ENCODE peak calls at places on chromosomes 13 and 19, in ten cellular contexts. J, E, T, X, U, W, N, R, Z and V are unnamed samples.

GRCh38 chr19:5434970-5435641 is 20.1 kb upstream of the ZNRF4 start:
- DNase-seq in J (peak; percentile 91), E (no peak), T (no peak), X (no peak), U (no peak), W (no peak), N (no peak), R (peak; percentile 60), Z (peak; percentile 92), V (peak; percentile 45)

GRCh38 chr19:1468274-1469199 is 10.5 kb downstream of the C19orf25 start:
- DNase-seq in J (peak; percentile 27), E (peak; percentile 70), T (no peak), X (no peak), U (no peak), W (no peak), N (peak; percentile 29), R (peak; percentile 53), Z (peak; percentile 49), V (peak; percentile 44)

GRCh38 chr19:33430674-33431277 is 57.3 kb downstream of the CEBPG start:
- DNase-seq in J (peak; percentile 39), E (peak; percentile 86), T (peak; percentile 93), X (peak; percentile 59), U (peak; percentile 84), W (peak; percentile 55), N (peak; percentile 60), R (peak; percentile 62), Z (peak; percentile 63), V (peak; percentile 75)

GRCh38 chr19:51799311-51799997 is 4.5 kb downstream of the FPR3 start:
- DNase-seq in J (peak; percentile 76), E (peak; percentile 95), T (peak; percentile 94), X (no peak), U (peak; percentile 63), W (no peak), N (no peak), R (peak; percentile 99), Z (peak; percentile 97), V (peak; percentile 100)

GRCh38 chr19:40663712-40664692 is 26.4 kb downstream of the NUMBL start:
- DNase-seq in J (no peak), E (no peak), T (no peak), X (no peak), U (no peak), W (no peak), N (no peak), R (peak; percentile 25), Z (peak; percentile 61), V (no peak)

GRCh38 chr19:35977446-35978222 is 17.4 kb upstream of the SDHAF1 start:
- DNase-seq in J (no peak), E (no peak), T (no peak), X (no peak), U (no peak), W (no peak), N (peak; percentile 73), R (no peak), Z (no peak), V (no peak)

GRCh38 chr13:36758345-36758744 is 60.7 kb upstream of the RFXAP start:
- DNase-seq in J (no peak), E (no peak), T (no peak), X (no peak), U (no peak), W (no peak), N (no peak), R (no peak), Z (no peak), V (no peak)

GRCh38 chr13:101648766-101649489 is 196.5 kb downstream of the ITGBL1 start:
- DNase-seq in J (peak; percentile 35), E (no peak), T (no peak), X (no peak), U (no peak), W (no peak), N (no peak), R (no peak), Z (no peak), V (no peak)

GRCh38 chr13:88303605-88304004 is 632.4 kb downstream of the SLITRK5 start:
- DNase-seq in J (no peak), E (no peak), T (no peak), X (no peak), U (no peak), W (no peak), N (no peak), R (no peak), Z (no peak), V (no peak)

GRCh38 chr19:645912-646797 is 6.5 kb downstream of the FGF22 start:
- DNase-seq in J (no peak), E (no peak), T (no peak), X (no peak), U (no peak), W (no peak), N (no peak), R (no peak), Z (no peak), V (no peak)

DNA sequence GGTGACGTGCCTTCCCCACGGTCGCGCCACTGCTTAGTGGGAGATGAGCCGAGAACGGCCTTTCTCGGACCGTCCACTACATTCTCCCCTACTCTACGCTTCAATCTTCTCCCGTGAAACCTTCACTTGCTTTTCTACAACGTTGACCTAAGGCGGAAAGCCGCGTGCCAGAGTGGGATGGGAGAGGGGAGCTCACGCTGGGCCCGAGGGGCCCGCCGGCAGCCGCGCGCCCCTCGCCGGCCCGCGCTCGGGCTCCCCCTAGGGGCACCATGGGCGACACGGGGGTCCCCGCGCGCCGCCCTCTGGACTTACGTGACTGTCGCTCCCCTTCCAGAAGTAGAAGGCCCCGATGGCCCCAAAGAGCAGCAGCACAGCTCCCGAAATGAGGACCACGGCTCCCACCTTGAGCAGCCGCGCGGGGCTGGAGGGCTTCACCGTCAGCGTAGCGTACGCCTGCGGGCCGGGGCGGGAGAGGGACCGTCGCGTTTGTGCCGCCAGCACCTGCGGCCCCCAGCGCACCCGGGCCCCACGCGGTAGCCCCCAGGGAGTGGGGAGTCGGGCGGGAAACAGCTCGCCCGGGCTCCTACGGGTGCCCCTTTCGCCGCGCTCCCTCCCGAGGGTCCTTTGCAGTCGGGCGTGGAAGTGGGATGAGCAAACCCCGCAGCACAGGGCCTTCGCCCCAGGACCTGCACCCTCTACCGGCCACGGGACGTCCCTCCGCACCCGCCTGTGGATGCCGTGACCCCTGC is 727 bp downstream of the CNMD start:
- DNase-seq in J (no peak), E (peak; percentile 64), T (no peak), X (peak; percentile 61), U (peak; percentile 64), W (no peak), N (no peak), R (no peak), Z (no peak), V (no peak)
- H3K4me3 ChIP-seq in J (no peak overlapping the region), E (peak overlapping the region; percentile 32), T (no peak overlapping the region), X (no peak overlapping the region), U (peak overlapping the region; percentile 44), W (no peak overlapping the region), N (no peak overlapping the region), R (no peak overlapping the region), Z (no peak overlapping the region), V (peak overlapping the region; percentile 25)

GRCh38 chr13:30466841-30467252 is 1.1 kb upstream of the HMGB1 start:
- DNase-seq in J (no peak), E (no peak), T (no peak), X (no peak), U (no peak), W (no peak), N (peak; percentile 81), R (no peak), Z (peak; percentile 14), V (no peak)
- H3K4me3 ChIP-seq in J (no peak overlapping the region), E (no peak overlapping the region), T (no peak overlapping the region), X (peak overlapping the region; percentile 81), U (no peak overlapping the region), W (no peak overlapping the region), N (peak overlapping the region; percentile 99), R (no peak overlapping the region), Z (no peak overlapping the region), V (no peak overlapping the region)

GRCh38 chr19:46299695-46300094 is 2.9 kb downstream of the HIF3A start:
- DNase-seq in J (no peak), E (peak; percentile 66), T (no peak), X (no peak), U (no peak), W (no peak), N (no peak), R (no peak), Z (no peak), V (no peak)

GRCh38 chr19:46296722-46297431 is at the start of gene HIF3A:
- DNase-seq in J (no peak), E (peak; percentile 92), T (peak; percentile 91), X (peak; percentile 94), U (peak; percentile 65), W (no peak), N (no peak), R (no peak), Z (peak; percentile 39), V (peak; percentile 73)

GRCh38 chr19:46299004-46299509 is 2.2 kb downstream of the HIF3A start:
- DNase-seq in J (peak; percentile 77), E (peak; percentile 99), T (peak; percentile 99), X (no peak), U (peak; percentile 94), W (no peak), N (no peak), R (peak; percentile 57), Z (peak; percentile 88), V (peak; percentile 97)

GRCh38 chr19:46298477-46299003 is 1.7 kb downstream of the HIF3A start:
- DNase-seq in J (no peak), E (no peak), T (no peak), X (no peak), U (no peak), W (no peak), N (no peak), R (no peak), Z (no peak), V (no peak)

GRCh38 chr19:46297700-46298476 is 1.0 kb downstream of the HIF3A start:
- DNase-seq in J (no peak), E (peak; percentile 96), T (peak; percentile 93), X (no peak), U (peak; percentile 45), W (no peak), N (no peak), R (no peak), Z (peak; percentile 54), V (peak; percentile 92)
- H3K4me3 ChIP-seq in J (no peak overlapping the region), E (peak overlapping the region; percentile 69), T (peak overlapping the region; percentile 19), X (peak overlapping the region; percentile 54), U (peak overlapping the region; percentile 33), W (no peak overlapping the region), N (no peak overlapping the region), R (no peak overlapping the region), Z (peak overlapping the region; percentile 61), V (peak overlapping the region; percentile 79)

GRCh38 chr13:105139380-105140285 is 1395.8 kb downstream of the EFNB2 start:
- DNase-seq in J (peak; percentile 3), E (peak; percentile 73), T (peak; percentile 86), X (no peak), U (peak; percentile 61), W (peak; percentile 27), N (peak; percentile 46), R (peak; percentile 4), Z (peak; percentile 51), V (peak; percentile 16)

GRCh38 chr13:105135852-105136251 is 1399.6 kb downstream of the EFNB2 start:
- DNase-seq in J (no peak), E (no peak), T (no peak), X (no peak), U (no peak), W (no peak), N (no peak), R (no peak), Z (no peak), V (peak; percentile 7)

GRCh38 chr13:105142556-105142955 is 1392.9 kb downstream of the EFNB2 start:
- DNase-seq in J (no peak), E (no peak), T (no peak), X (no peak), U (no peak), W (no peak), N (no peak), R (no peak), Z (no peak), V (no peak)

GRCh38 chr13:105144020-105144419 is 1391.4 kb downstream of the EFNB2 start:
- DNase-seq in J (no peak), E (no peak), T (no peak), X (no peak), U (no peak), W (no peak), N (no peak), R (no peak), Z (no peak), V (no peak)

GRCh38 chr13:105139048-105139379 is 1396.4 kb downstream of the EFNB2 start:
- DNase-seq in J (no peak), E (no peak), T (no peak), X (no peak), U (no peak), W (no peak), N (no peak), R (no peak), Z (no peak), V (no peak)
- H3K4me3 ChIP-seq in J (no peak overlapping the region), E (no peak overlapping the region), T (no peak overlapping the region), X (no peak overlapping the region), U (peak overlapping the region; percentile 9), W (peak overlapping the region; percentile 74), N (no peak overlapping the region), R (no peak overlapping the region), Z (no peak overlapping the region), V (no peak overlapping the region)